ENCODE peak calls at places on chromosomes 12 and 14, in ten cellular contexts. H is left ventricle myocardium inferior, Z is psoas muscle, W is hepatocyte, Y is fibroblast of lung, B is fibroblast of mammary gland, V is adrenal gland, I is fibroblast of the aortic adventitia, O is GM12865, S is neural progenitor cell. C is an unnamed sample.

GRCh38 chr14:81246561-81247270 is 26.0 kb upstream of the GTF2A1 start:
- DNase-seq in H (no peak), Z (no peak), W (no peak), Y (no peak), B (no peak), V (no peak), I (no peak), O (no peak), S (no peak), C (peak)

GRCh38 chr14:68794856-68795601 is 2.2 kb upstream of the ZFP36L1 start:
- DNase-seq in H (no peak), Z (no peak), W (peak), Y (peak), B (peak), V (peak), I (peak), O (peak), S (peak), C (peak)

GRCh38 chr14:45262637-45263036 is 9.6 kb upstream of the MIS18BP1 start:
- DNase-seq in H (no peak), Z (no peak), W (no peak), Y (peak), B (no peak), V (no peak), I (peak), O (no peak), S (no peak), C (no peak)

GRCh38 chr12:76332606-76333005 is 15.6 kb downstream of the BBS10 start:
- DNase-seq in H (no peak), Z (no peak), W (no peak), Y (no peak), B (no peak), V (no peak), I (no peak), O (no peak), S (no peak), C (no peak)

GRCh38 chr12:58765653-58766554 is 154.4 kb downstream of the LRIG3 start:
- DNase-seq in H (no peak), Z (no peak), W (peak), Y (no peak), B (no peak), V (no peak), I (peak), O (no peak), S (no peak), C (no peak)

GRCh38 chr12:68113644-68114043 is 45.9 kb downstream of the IFNG start:
- DNase-seq in H (no peak), Z (no peak), W (no peak), Y (no peak), B (no peak), V (no peak), I (no peak), O (peak), S (peak), C (peak)

GRCh38 chr14:101033006-101033405 is 129.5 kb upstream of the RTL1 start:
- DNase-seq in H (peak), Z (no peak), W (no peak), Y (no peak), B (no peak), V (peak), I (no peak), O (no peak), S (no peak), C (no peak)

GRCh38 chr12:115421350-115421749 is 737.4 kb upstream of the TBX3 start:
- DNase-seq in H (no peak), Z (no peak), W (no peak), Y (no peak), B (no peak), V (no peak), I (no peak), O (no peak), S (no peak), C (no peak)

GRCh38 chr14:58513272-58513671 is 85.8 kb downstream of the KIAA0586 start:
- DNase-seq in H (no peak), Z (no peak), W (no peak), Y (no peak), B (no peak), V (no peak), I (no peak), O (no peak), S (no peak), C (no peak)

GRCh38 chr12:90515199-90516175 is 439.5 kb downstream of the CCER1 start:
- DNase-seq in H (no peak), Z (no peak), W (no peak), Y (peak), B (peak), V (no peak), I (peak), O (peak), S (no peak), C (no peak)

GRCh38 chr12:106586803-106587684 is 4.2 kb downstream of the RFX4 start:
- DNase-seq in H (no peak), Z (no peak), W (no peak), Y (no peak), B (no peak), V (no peak), I (no peak), O (no peak), S (peak), C (no peak)

GRCh38 chr12:111298583-111299436 is 70.1 kb downstream of the PHETA1 start:
- DNase-seq in H (peak), Z (peak), W (peak), Y (peak), B (peak), V (peak), I (peak), O (peak), S (peak), C (peak)

GRCh38 chr12:110913119-110914056 is 7.0 kb downstream of the MYL2 start:
- DNase-seq in H (no peak), Z (no peak), W (no peak), Y (no peak), B (no peak), V (no peak), I (no peak), O (peak), S (no peak), C (no peak)

GRCh38 chr12:52628111-52628507 is 9.8 kb upstream of the KRT73 start:
- DNase-seq in H (no peak), Z (no peak), W (no peak), Y (no peak), B (no peak), V (no peak), I (no peak), O (no peak), S (no peak), C (no peak)

GRCh38 chr12:52629251-52630103 is 11.1 kb upstream of the KRT73 start:
- DNase-seq in H (no peak), Z (no peak), W (no peak), Y (no peak), B (no peak), V (no peak), I (no peak), O (no peak), S (no peak), C (no peak)

GRCh38 chr12:52630104-52630500 is 11.7 kb upstream of the KRT73 start:
- DNase-seq in H (no peak), Z (no peak), W (no peak), Y (no peak), B (no peak), V (no peak), I (no peak), O (no peak), S (no peak), C (no peak)

GRCh38 chr12:52628841-52629240 is 10.5 kb upstream of the KRT73 start:
- DNase-seq in H (no peak), Z (no peak), W (no peak), Y (no peak), B (no peak), V (no peak), I (no peak), O (no peak), S (no peak), C (no peak)

GRCh38 chr12:52627395-52628110 is 9.2 kb upstream of the KRT73 start:
- DNase-seq in H (no peak), Z (no peak), W (no peak), Y (no peak), B (no peak), V (no peak), I (no peak), O (no peak), S (no peak), C (no peak)
- TF ChIP-seq CTCF in H (no peak), Z (no peak), W (no peak), Y (no peak), B (no peak), V (no peak), I (no peak), O (no peak), S (no peak), C (no peak)

GRCh38 chr12:13198921-13199320 is 2.4 kb downstream of the EMP1 start:
- DNase-seq in H (no peak), Z (peak), W (no peak), Y (peak), B (peak), V (no peak), I (peak), O (no peak), S (no peak), C (no peak)

GRCh38 chr12:13196302-13196921 is at the start of gene EMP1:
- DNase-seq in H (peak), Z (peak), W (peak), Y (peak), B (peak), V (peak), I (peak), O (peak), S (peak), C (peak)

GRCh38 chr12:13197526-13198141 is 1.1 kb downstream of the EMP1 start:
- DNase-seq in H (peak), Z (peak), W (no peak), Y (no peak), B (peak), V (no peak), I (peak), O (no peak), S (no peak), C (no peak)

GRCh38 chr12:13195848-13196301 is 651 bp upstream of the EMP1 start:
- DNase-seq in H (no peak), Z (no peak), W (peak), Y (peak), B (peak), V (no peak), I (peak), O (no peak), S (no peak), C (no peak)

DNA sequence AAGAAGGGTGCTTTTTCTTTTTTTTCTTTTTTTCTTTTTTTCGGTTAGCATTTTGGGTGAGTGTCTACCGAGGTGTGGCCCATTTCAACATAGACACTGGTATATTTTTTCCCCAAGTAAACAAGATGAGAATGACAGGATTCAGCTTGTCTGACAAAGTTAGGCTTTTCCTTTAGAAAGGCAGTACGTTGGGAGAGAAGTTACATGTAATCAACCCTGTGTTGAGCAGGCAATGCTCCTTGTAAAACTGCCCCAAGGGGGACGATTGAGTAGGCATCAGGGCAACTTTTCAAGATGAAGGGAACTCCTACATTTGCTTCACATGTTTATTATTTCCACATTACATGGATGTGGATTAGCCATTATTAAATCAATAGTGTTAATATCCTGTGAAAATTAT is 1.7 kb downstream of the EMP1 start:
- DNase-seq in H (no peak), Z (no peak), W (no peak), Y (no peak), B (no peak), V (no peak), I (no peak), O (no peak), S (no peak), C (peak)
- H3K4me3 ChIP-seq in H (peak), Z (peak), W (no peak), Y (peak), B (peak), V (no peak), I (peak), O (no peak), S (no peak), C (peak)

DNA sequence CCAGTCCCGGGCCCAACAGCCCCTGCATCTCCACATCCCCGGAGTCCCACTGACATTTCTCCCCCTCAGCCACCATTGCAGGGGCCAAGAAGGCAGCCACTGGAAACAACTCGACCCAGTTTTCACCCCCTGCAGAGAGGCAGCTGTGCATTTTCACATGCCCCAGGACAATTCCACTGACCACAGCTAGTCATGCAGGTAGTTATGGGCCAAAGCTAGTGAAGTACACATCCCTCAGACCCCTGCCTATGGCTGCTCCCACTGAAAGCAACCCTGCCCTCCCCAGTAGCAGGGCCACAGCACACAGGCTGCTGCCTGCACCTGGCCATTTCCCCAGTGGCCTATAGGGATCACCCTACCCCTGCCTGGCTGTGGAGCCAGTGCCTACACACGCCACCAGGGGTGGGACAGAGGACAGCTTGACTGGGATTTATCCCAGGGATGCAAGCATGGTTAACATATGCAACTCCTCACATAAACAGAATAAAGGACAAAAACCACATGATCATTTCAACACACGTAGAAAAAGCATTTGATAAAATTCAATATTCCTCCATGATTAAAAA is 154.0 kb downstream of the NDUFA12 start:
- DNase-seq in H (no peak), Z (no peak), W (no peak), Y (no peak), B (no peak), V (no peak), I (no peak), O (no peak), S (peak), C (no peak)
- TF ChIP-seq CTCF in H (no peak), Z (no peak), W (no peak), Y (no peak), B (no peak), V (no peak), I (no peak), O (no peak), S (peak), C (no peak)

DNA sequence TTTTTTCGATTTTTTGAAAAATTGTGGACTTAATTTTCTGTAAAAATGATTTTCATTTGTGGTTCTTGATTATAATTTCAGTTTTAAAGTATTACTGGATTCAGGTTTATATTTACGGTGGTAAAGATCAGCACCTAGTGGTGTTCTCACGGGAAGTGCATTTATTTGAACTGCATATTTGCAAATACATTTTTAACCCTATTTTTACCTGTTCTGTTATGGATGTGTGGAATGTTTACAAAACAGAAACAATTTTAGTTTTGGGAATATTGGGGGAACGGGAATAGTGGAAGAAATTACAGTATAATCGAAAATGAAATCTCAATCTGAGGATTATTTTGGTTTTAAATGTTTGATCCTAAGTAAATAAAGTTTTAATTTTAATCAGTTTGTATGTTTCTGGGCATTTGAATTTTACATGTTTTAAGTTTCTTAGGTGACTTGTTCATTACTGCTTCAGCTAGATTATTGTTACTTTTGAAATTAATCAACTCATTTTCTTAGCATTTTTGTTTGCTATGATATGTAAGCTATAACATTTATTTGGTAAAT is 805 bp downstream of the ATF7IP start:
- DNase-seq in H (no peak), Z (no peak), W (peak), Y (peak), B (peak), V (no peak), I (no peak), O (peak), S (no peak), C (peak)
- H3K4me3 ChIP-seq in H (peak), Z (peak), W (peak), Y (peak), B (peak), V (no peak), I (peak), O (peak), S (peak), C (peak)